ENCODE peak calls at places on chromosome 17, in six cellular contexts. D is osteoblast, V is RWPE1, I is colonic mucosa, E is psoas muscle, T is endothelial cell. H is an unnamed sample.

GRCh38 chr17:2982854-2983636 is 80.4 kb downstream of the OR1D5 start:
- DNase-seq in I (peak), E (peak), V (peak), D (peak), T (no peak), H (peak)

GRCh38 chr17:44308320-44308818 is at the start of gene RUNDC3A:
- DNase-seq in V (peak), D (peak), I (peak), E (peak), T (peak), H (no peak)

GRCh38 chr17:79878346-79878745 is 39.1 kb upstream of the CBX4 start:
- DNase-seq in E (no peak), V (no peak), D (no peak), I (no peak), T (no peak), H (peak)

GRCh38 chr17:59829217-59830006 is 63.3 kb downstream of the TUBD1 start:
- DNase-seq in T (no peak), V (peak), I (peak), E (no peak), D (peak), H (no peak)

GRCh38 chr17:2049333-2050245 is 5.3 kb upstream of the HIC1 start:
- DNase-seq in I (peak), E (peak), T (peak), D (peak), V (peak), H (no peak)

GRCh38 chr17:64281962-64282752 is 19.1 kb upstream of the TEX2 start:
- DNase-seq in D (peak), I (peak), T (peak), E (peak), V (peak), H (no peak)

GRCh38 chr17:67246648-67247415 is 1.8 kb upstream of the HELZ start:
- DNase-seq in V (peak), T (peak), D (no peak), E (peak), I (peak), H (no peak)

GRCh38 chr17:72977768-72978417 is 114.6 kb downstream of the SLC39A11 start:
- DNase-seq in V (no peak), I (no peak), D (no peak), T (no peak), E (no peak), H (no peak)

GRCh38 chr17:34542700-34543336 is 36.6 kb upstream of the TMEM132E start:
- DNase-seq in T (peak), I (peak), D (no peak), E (no peak), V (peak), H (no peak)

GRCh38 chr17:61260061-61260797 is 139.4 kb upstream of the TBX2 start:
- DNase-seq in E (no peak), T (no peak), I (no peak), D (no peak), V (no peak), H (no peak)

GRCh38 chr17:76544123-76544915 is 4.5 kb downstream of the PRCD start:
- DNase-seq in E (no peak), V (no peak), D (peak), T (no peak), I (no peak), H (peak)

GRCh38 chr17:18182190-18182977 is 1.2 kb upstream of the ALKBH5 start:
- DNase-seq in E (peak), I (peak), T (peak), D (peak), V (no peak), H (no peak)

GRCh38 chr17:63493411-63493810 is 16.6 kb downstream of the ACE start:
- DNase-seq in D (peak), E (no peak), V (no peak), I (no peak), T (no peak), H (no peak)

GRCh38 chr17:60909405-60909804 is 231.8 kb downstream of the BCAS3 start:
- DNase-seq in E (no peak), I (no peak), T (no peak), D (no peak), V (no peak), H (no peak)

GRCh38 chr17:40522961-40523310 is 21.5 kb upstream of the TNS4 start:
- DNase-seq in V (no peak), E (no peak), T (no peak), I (no peak), D (no peak), H (no peak)

GRCh38 chr17:15213381-15214087 is 51.6 kb downstream of the PMP22 start:
- DNase-seq in E (no peak), V (no peak), D (no peak), T (peak), I (no peak), H (no peak)

GRCh38 chr17:9676084-9676483 is 30.8 kb downstream of the USP43 start:
- DNase-seq in E (no peak), V (no peak), I (no peak), D (no peak), T (no peak), H (no peak)

GRCh38 chr17:45306623-45307022 is 10.2 kb downstream of the MAP3K14 start:
- DNase-seq in I (no peak), V (no peak), D (no peak), E (no peak), T (no peak), H (no peak)

GRCh38 chr17:28912281-28912937 is 9.5 kb upstream of the DHRS13 start:
- DNase-seq in D (no peak), V (no peak), E (no peak), I (peak), T (no peak), H (no peak)
- TF ChIP-seq CTCF in D (peak), V (no peak), E (no peak), I (peak), T (no peak), H (peak)

DNA sequence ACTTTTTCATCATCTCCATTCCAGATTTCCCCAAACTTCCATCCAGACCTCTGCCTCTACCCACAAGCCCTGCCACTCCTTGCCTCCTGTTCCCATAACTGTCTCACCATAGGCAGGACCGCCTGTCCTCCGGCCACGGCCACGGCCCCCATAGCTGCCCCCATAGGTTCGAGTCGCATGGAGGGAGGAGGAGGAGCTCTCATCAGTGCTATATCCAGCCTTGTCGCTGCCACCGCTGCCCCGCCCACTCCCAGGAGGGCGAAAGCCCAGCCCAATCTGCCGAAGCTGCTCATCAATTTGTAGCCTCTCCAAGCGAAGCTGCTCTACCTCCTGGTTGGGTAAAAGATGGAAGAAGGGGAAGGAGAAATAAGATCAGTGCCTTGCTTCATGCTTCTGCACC is 3.4 kb upstream of the SOX15 start:
- DNase-seq in V (no peak), I (no peak), T (no peak), D (no peak), E (no peak), H (no peak)
- TF ChIP-seq CTCF in V (no peak), I (no peak), T (no peak), D (no peak), E (no peak), H (no peak)

DNA sequence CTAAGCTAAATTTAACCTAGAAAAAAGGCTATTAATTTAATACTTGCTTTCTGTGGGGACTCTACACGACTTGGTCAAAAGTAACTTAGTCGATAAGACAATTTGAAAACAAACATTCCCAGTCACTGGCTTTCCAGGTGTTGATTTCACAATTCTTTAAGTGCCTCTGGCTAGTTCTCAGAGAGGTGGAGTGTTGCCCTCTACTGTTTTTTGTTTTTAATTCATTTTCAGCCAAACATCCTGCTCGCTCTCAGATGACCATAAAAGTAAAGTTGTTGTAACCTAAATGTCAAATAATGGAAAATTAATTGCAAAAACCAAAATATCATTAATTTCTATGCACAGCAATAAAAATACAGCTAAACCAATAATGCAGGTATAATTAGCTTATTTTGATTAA is 107.1 kb downstream of the MYO1D start:
- DNase-seq in I (no peak), V (peak), E (no peak), T (no peak), D (no peak), H (no peak)
- TF ChIP-seq CTCF in I (no peak), V (peak), E (no peak), T (no peak), D (no peak), H (peak)

GRCh38 chr17:35969558-35970442 is 11.5 kb downstream of the CCL16 start:
- DNase-seq in D (no peak), V (peak), E (peak), T (peak), I (peak), H (no peak)
- TF ChIP-seq CTCF in D (peak), V (peak), E (peak), T (peak), I (peak), H (peak)

GRCh38 chr17:4270746-4271145 is 7.0 kb upstream of the ANKFY1 start:
- DNase-seq in V (no peak), E (no peak), I (no peak), T (no peak), D (no peak), H (no peak)
- TF ChIP-seq CTCF in V (no peak), E (no peak), I (no peak), T (no peak), D (no peak), H (no peak)

GRCh38 chr17:68535903-68536302 is 23.7 kb downstream of the PRKAR1A start:
- DNase-seq in D (no peak), T (no peak), E (no peak), I (no peak), V (no peak), H (no peak)

GRCh38 chr17:68541816-68542215 is 29.6 kb downstream of the PRKAR1A start:
- DNase-seq in T (no peak), E (no peak), D (no peak), V (no peak), I (no peak), H (no peak)

GRCh38 chr17:68540981-68541380 is 28.8 kb downstream of the PRKAR1A start:
- DNase-seq in D (no peak), T (no peak), E (no peak), V (no peak), I (no peak), H (no peak)

GRCh38 chr17:68542698-68543463 is 30.7 kb downstream of the PRKAR1A start:
- DNase-seq in I (no peak), V (peak), D (no peak), E (no peak), T (no peak), H (no peak)

GRCh38 chr17:68539536-68540469 is 27.6 kb downstream of the PRKAR1A start:
- DNase-seq in T (no peak), D (no peak), V (no peak), E (no peak), I (no peak), H (no peak)
- TF ChIP-seq CTCF in T (no peak), D (peak), V (peak), E (no peak), I (no peak), H (no peak)

GRCh38 chr17:41687828-41688640 is 651 bp upstream of the EIF1 start:
- DNase-seq in D (peak), I (peak), T (peak), E (peak), V (peak), H (no peak)
- TF ChIP-seq CTCF in D (peak), I (no peak), T (no peak), E (no peak), V (peak), H (peak)

GRCh38 chr17:56978441-56979090 is 635 bp downstream of the SCPEP1 start:
- DNase-seq in D (no peak), I (no peak), V (no peak), E (no peak), T (no peak), H (no peak)
- TF ChIP-seq CTCF in D (no peak), I (no peak), V (no peak), E (no peak), T (no peak), H (no peak)